ENCODE peak calls at places on chromosomes 13 and 19, in nine cellular contexts. W is NCI-H345; D is LoVo; Z is stimulated activated CD4-positive, alpha-beta T cell treated with anti-CD3 and anti-CD28 coated beads, Interleukin-12 subunit alpha, Interleukin-12 subunit beta, amount 100 ng/mL, for 48 hours; I is testis; N is breast epithelium; A is mucosa of descending colon; Y is neural progenitor cell; O is body of pancreas. V is an unnamed sample.

GRCh38 chr13:45595968-45596367 is 19.6 kb downstream of the ERICH6B start:
- DNase-seq in W (no peak), D (no peak), Z (no peak), I (no peak), N (no peak), A (no peak), Y (peak; percentile 23), O (no peak), V (no peak)

GRCh38 chr19:15292847-15293582 is 39.3 kb downstream of the BRD4 start:
- DNase-seq in W (no peak), D (no peak), Z (no peak), I (no peak), N (no peak), A (no peak), Y (no peak), O (peak; percentile 39), V (no peak)

GRCh38 chr13:101393140-101393539 is 23.2 kb downstream of the NALCN start:
- DNase-seq in W (no peak), D (no peak), Z (no peak), I (no peak), N (no peak), A (no peak), Y (no peak), O (peak; percentile 84), V (no peak)

GRCh38 chr13:28321751-28322150 is 173.2 kb downstream of the FLT1 start:
- DNase-seq in W (no peak), D (no peak), Z (no peak), I (no peak), N (no peak), A (no peak), Y (no peak), O (no peak), V (no peak)

GRCh38 chr19:17337675-17338439 is 504 bp downstream of the GTPBP3 start:
- DNase-seq in W (no peak), D (peak; percentile 33), Z (peak; percentile 19), I (no peak), N (no peak), A (peak; percentile 73), Y (peak; percentile 63), O (no peak), V (no peak)

GRCh38 chr19:55391702-55392615 is 6.2 kb downstream of the RPL28 start:
- DNase-seq in W (no peak), D (no peak), Z (no peak), I (no peak), N (no peak), A (no peak), Y (no peak), O (no peak), V (no peak)

GRCh38 chr13:82800391-82800790 is 1081.9 kb downstream of the SLITRK1 start:
- DNase-seq in W (no peak), D (no peak), Z (no peak), I (no peak), N (no peak), A (no peak), Y (no peak), O (no peak), V (no peak)

GRCh38 chr19:17469371-17470203 is 737 bp upstream of the SLC27A1 start:
- DNase-seq in W (peak; percentile 90), D (peak; percentile 85), Z (peak; percentile 85), I (peak; percentile 98), N (peak; percentile 97), A (peak; percentile 99), Y (peak; percentile 99), O (peak; percentile 99), V (peak; percentile 89)

GRCh38 chr13:28138756-28139470 is 568 bp downstream of the PAN3 start:
- DNase-seq in W (peak; percentile 35), D (peak; percentile 65), Z (peak; percentile 85), I (peak; percentile 93), N (peak; percentile 71), A (peak; percentile 90), Y (peak; percentile 90), O (peak; percentile 85), V (no peak)

GRCh38 chr19:38277969-38278680 is 13.8 kb downstream of the SPINT2 start:
- DNase-seq in W (no peak), D (no peak), Z (no peak), I (peak; percentile 58), N (peak; percentile 46), A (no peak), Y (no peak), O (peak; percentile 51), V (peak; percentile 78)

GRCh38 chr13:113143466-113144254 is 14.8 kb upstream of the PROZ start:
- DNase-seq in W (no peak), D (no peak), Z (no peak), I (no peak), N (no peak), A (no peak), Y (no peak), O (no peak), V (no peak)

GRCh38 chr13:98570929-98571372 is 6.0 kb downstream of the STK24 start:
- DNase-seq in W (no peak), D (peak; percentile 75), Z (no peak), I (peak; percentile 47), N (no peak), A (no peak), Y (no peak), O (peak; percentile 10), V (peak; percentile 68)

GRCh38 chr13:75316427-75316826 is 165.5 kb downstream of the TBC1D4 start:
- DNase-seq in W (no peak), D (no peak), Z (no peak), I (no peak), N (no peak), A (no peak), Y (no peak), O (no peak), V (no peak)

GRCh38 chr19:858284-858683 is 1.2 kb upstream of the CFD start:
- DNase-seq in W (no peak), D (no peak), Z (no peak), I (no peak), N (no peak), A (peak; percentile 32), Y (no peak), O (no peak), V (no peak)

GRCh38 chr19:55685776-55686175 is 10.8 kb downstream of the EPN1 start:
- DNase-seq in W (no peak), D (no peak), Z (no peak), I (no peak), N (no peak), A (peak; percentile 29), Y (no peak), O (no peak), V (no peak)

GRCh38 chr13:100392709-100393630 is 195.6 kb downstream of the GGACT start:
- DNase-seq in W (no peak), D (peak; percentile 92), Z (peak; percentile 51), I (peak; percentile 59), N (peak; percentile 48), A (no peak), Y (no peak), O (peak; percentile 57), V (peak; percentile 97)

GRCh38 chr19:52270266-52270885 is 989 bp downstream of the ZNF766 start:
- DNase-seq in W (no peak), D (no peak), Z (no peak), I (no peak), N (no peak), A (no peak), Y (peak; percentile 29), O (peak; percentile 12), V (no peak)

GRCh38 chr13:113838711-113839201 is 25.1 kb downstream of the GAS6 start:
- DNase-seq in W (no peak), D (no peak), Z (no peak), I (no peak), N (no peak), A (peak; percentile 54), Y (no peak), O (no peak), V (no peak)

GRCh38 chr19:55689366-55690108 is 14.5 kb downstream of the EPN1 start:
- DNase-seq in W (no peak), D (no peak), Z (no peak), I (no peak), N (no peak), A (peak; percentile 51), Y (no peak), O (no peak), V (no peak)

GRCh38 chr19:12034610-12035009 is 869 bp downstream of the ZNF433 start:
- DNase-seq in W (no peak), D (no peak), Z (no peak), I (no peak), N (no peak), A (no peak), Y (peak; percentile 22), O (peak; percentile 19), V (no peak)

GRCh38 chr19:41848666-41849065 is 3.8 kb downstream of the DMRTC2 start:
- DNase-seq in W (no peak), D (no peak), Z (no peak), I (no peak), N (no peak), A (no peak), Y (no peak), O (no peak), V (no peak)

GRCh38 chr19:40612831-40613668 is 11.9 kb downstream of the LTBP4 start:
- DNase-seq in W (peak; percentile 93), D (no peak), Z (peak; percentile 76), I (peak; percentile 76), N (no peak), A (peak; percentile 80), Y (peak; percentile 88), O (peak; percentile 36), V (peak; percentile 79)

GRCh38 chr13:29171244-29171643 is 351.1 kb downstream of the MTUS2 start:
- DNase-seq in W (no peak), D (no peak), Z (no peak), I (no peak), N (no peak), A (no peak), Y (no peak), O (no peak), V (no peak)

GRCh38 chr19:19006213-19006612 is 27.1 kb downstream of the SUGP2 start:
- DNase-seq in W (no peak), D (no peak), Z (no peak), I (no peak), N (no peak), A (no peak), Y (no peak), O (no peak), V (no peak)

GRCh38 chr13:107119989-107120881 is 552.3 kb upstream of the ARGLU1 start:
- DNase-seq in W (no peak), D (no peak), Z (no peak), I (no peak), N (no peak), A (no peak), Y (no peak), O (no peak), V (no peak)

GRCh38 chr19:46998445-46999142 is 21.0 kb upstream of the NPAS1 start:
- DNase-seq in W (no peak), D (no peak), Z (no peak), I (no peak), N (no peak), A (no peak), Y (no peak), O (no peak), V (no peak)

GRCh38 chr13:48144413-48145035 is 49.6 kb upstream of the MED4 start:
- DNase-seq in W (no peak), D (no peak), Z (no peak), I (peak; percentile 30), N (no peak), A (no peak), Y (no peak), O (peak; percentile 12), V (no peak)

GRCh38 chr13:110138009-110138699 is 168.8 kb downstream of the COL4A1 start:
- DNase-seq in W (peak; percentile 76), D (peak; percentile 77), Z (peak; percentile 56), I (peak; percentile 53), N (peak; percentile 40), A (peak; percentile 71), Y (peak; percentile 56), O (peak; percentile 74), V (peak; percentile 82)

GRCh38 chr13:110275931-110276552 is 30.9 kb downstream of the COL4A1 start:
- DNase-seq in W (no peak), D (no peak), Z (no peak), I (peak; percentile 65), N (no peak), A (no peak), Y (no peak), O (no peak), V (no peak)

GRCh38 chr19:1774999-1775772 is 21.9 kb downstream of the ONECUT3 start:
- DNase-seq in W (no peak), D (no peak), Z (no peak), I (peak; percentile 31), N (no peak), A (no peak), Y (no peak), O (no peak), V (no peak)

GRCh38 chr13:100594731-100595130 is 6.1 kb upstream of the GGACT start:
- DNase-seq in W (no peak), D (no peak), Z (no peak), I (no peak), N (no peak), A (no peak), Y (peak; percentile 63), O (peak; percentile 72), V (no peak)

V was measured in PC-9.